ENCODE peak calls at places on chromosome 1, in six cellular contexts. J is HAP-1, K is AG10803, B is psoas muscle, R is NT2/D1, X is aorta. Z is an unnamed sample.
A peak's percentile ranks its signal among the peaks of the same experiment; 100 is the strongest.

GRCh38 chr1:228799929-228800328 is 64.7 kb downstream of the RHOU start:
- DNase-seq in J (no peak), K (no peak), B (no peak), R (no peak), X (no peak), Z (no peak)

GRCh38 chr1:7596126-7596755 is 174.9 kb upstream of the VAMP3 start:
- DNase-seq in J (no peak), K (no peak), B (no peak), R (no peak), X (peak; percentile 29), Z (no peak)

GRCh38 chr1:31627301-31627929 is 9.9 kb downstream of the HCRTR1 start:
- DNase-seq in J (no peak), K (no peak), B (peak; percentile 91), R (no peak), X (peak; percentile 64), Z (no peak)

GRCh38 chr1:81554108-81554507 is 246.6 kb upstream of the ADGRL2 start:
- DNase-seq in J (no peak), K (no peak), B (no peak), R (no peak), X (no peak), Z (no peak)

GRCh38 chr1:169426174-169426716 is 1.0 kb downstream of the CCDC181 start:
- DNase-seq in J (no peak), K (no peak), B (no peak), R (no peak), X (no peak), Z (no peak)

GRCh38 chr1:173861731-173862145 is 6.1 kb downstream of the GAS5 start:
- DNase-seq in J (no peak), K (no peak), B (no peak), R (no peak), X (no peak), Z (no peak)

GRCh38 chr1:172946814-172947507 is 103.8 kb downstream of the TNFSF18 start:
- DNase-seq in J (no peak), K (peak; percentile 60), B (no peak), R (no peak), X (no peak), Z (no peak)

GRCh38 chr1:19682257-19682656 is 17.6 kb downstream of the HTR6 start:
- DNase-seq in J (no peak), K (peak; percentile 96), B (peak; percentile 17), R (no peak), X (no peak), Z (no peak)

GRCh38 chr1:111677604-111678003 is 58.0 kb downstream of the RAP1A start:
- DNase-seq in J (no peak), K (no peak), B (no peak), R (no peak), X (no peak), Z (no peak)
- H3K4me3 ChIP-seq in J (no peak overlapping the region), K (no peak overlapping the region), B (no peak overlapping the region), R (no peak overlapping the region), X (no peak overlapping the region), Z (no peak overlapping the region)

DNA sequence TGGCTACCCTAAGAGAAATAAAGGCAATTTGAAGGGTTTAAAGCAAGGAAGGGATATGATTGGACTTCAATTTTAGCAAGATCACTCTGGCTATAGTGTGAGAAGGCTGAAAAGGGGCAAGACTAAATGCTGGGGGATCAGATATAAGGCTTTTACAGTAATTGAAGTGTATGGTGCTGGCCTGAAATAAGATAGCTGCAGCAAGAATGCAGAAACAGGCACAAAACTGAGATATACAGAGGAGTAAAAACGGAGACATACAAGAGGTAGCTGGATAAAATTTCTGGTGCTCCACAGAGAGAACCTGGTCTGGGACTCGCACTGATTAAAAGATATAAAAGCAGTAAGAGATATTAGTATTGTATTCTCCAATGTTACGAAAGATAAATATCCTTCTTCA is 92.0 kb downstream of the DENND1B start:
- DNase-seq in J (no peak), K (no peak), B (no peak), R (no peak), X (no peak), Z (no peak)
- H3K4me3 ChIP-seq in J (no peak overlapping the region), K (no peak overlapping the region), B (no peak overlapping the region), R (no peak overlapping the region), X (no peak overlapping the region), Z (no peak overlapping the region)

DNA sequence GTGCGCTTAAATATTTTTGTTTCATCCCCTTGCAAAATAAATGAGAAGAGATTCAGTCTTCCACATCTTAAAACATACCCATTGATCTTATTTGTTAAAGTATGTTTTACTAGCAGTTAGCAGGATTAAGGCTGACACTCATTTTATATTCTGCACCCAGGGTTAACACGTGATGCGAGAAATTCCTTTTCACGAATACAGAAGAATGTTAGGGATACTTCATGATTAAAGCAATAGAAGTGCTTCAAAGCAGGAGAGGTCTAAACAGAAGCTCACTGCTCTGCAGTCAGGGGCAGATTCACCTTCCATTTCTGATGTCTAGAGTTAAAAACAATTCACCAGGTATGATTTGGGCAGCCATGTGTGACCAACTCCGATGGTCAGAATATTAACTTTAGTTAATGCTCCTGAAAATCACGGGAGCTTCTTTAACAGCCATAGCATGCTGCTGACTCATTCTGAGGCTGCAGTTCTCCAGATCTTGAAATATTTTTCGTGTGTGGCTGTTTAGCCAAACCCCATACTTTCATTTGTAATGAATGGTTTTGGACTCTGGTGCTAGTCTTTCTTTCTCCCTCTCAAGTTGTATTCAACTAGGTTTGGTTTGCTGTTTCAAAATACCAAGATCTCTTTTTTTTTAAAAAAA is 19.7 kb downstream of the BCAR3 start:
- DNase-seq in J (no peak), K (peak; percentile 86), B (no peak), R (no peak), X (no peak), Z (no peak)
- H3K4me3 ChIP-seq in J (no peak overlapping the region), K (peak overlapping the region; percentile 3), B (peak overlapping the region; percentile 11), R (no peak overlapping the region), X (no peak overlapping the region), Z (no peak overlapping the region)

DNA sequence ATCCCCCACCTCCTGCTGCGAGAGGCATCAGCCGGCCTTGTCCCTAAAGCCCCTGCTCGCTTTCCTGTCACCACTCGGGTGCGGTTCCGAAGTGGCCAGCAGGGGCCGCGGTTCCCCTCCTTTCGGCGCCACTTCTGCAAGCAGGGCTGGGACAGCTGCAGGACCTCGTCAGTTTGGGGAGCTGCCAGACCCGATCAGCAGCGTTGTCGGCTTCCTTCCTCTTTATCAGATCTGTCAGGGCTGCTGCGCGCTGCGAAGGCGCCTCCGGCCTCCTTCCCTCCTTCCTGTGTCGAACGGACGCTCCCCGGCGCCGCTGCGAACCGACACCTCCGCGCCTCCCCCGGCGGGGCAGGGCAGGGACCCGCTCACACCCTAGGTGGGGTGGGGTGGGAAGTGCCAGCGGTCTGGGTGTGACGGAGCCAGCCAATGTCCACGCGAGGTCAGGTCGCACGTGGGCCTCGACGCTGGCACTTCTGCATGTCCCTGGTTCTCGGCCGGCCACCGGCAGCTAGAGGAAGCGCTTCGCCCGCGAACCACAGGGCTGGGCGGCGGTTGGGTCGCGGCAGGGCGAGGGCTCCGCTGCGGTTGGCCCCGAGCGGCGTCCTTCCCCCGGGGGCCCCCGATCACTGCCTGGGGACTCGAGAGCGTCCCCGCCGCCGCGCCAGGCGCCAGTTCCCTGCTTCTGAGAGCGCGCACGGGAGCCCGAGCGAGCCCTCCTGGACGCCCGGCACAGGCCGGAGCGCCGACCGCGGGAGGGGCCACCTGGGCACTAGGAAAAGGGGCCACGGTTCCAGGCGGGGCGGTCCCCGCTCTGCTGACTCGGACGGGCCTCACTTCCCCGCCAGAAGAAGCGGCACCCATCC is 81.8 kb downstream of the RUNX3 start:
- DNase-seq in J (peak; percentile 79), K (peak; percentile 86), B (peak; percentile 95), R (peak; percentile 91), X (peak; percentile 95), Z (peak; percentile 91)
- H3K4me3 ChIP-seq in J (peak overlapping the region; percentile 39), K (peak overlapping the region; percentile 55), B (peak overlapping the region; percentile 68), R (peak overlapping the region; percentile 75), X (peak overlapping the region; percentile 14), Z (peak overlapping the region; percentile 70)

GRCh38 chr1:1068077-1068373 is 6.1 kb downstream of the RNF223 start:
- DNase-seq in J (no peak), K (no peak), B (no peak), R (no peak), X (no peak), Z (no peak)

GRCh38 chr1:1069711-1070676 is 4.1 kb downstream of the RNF223 start:
- DNase-seq in J (no peak), K (no peak), B (no peak), R (no peak), X (no peak), Z (no peak)

GRCh38 chr1:1069061-1069710 is 4.9 kb downstream of the RNF223 start:
- DNase-seq in J (peak; percentile 71), K (no peak), B (peak; percentile 82), R (peak; percentile 57), X (peak; percentile 66), Z (peak; percentile 100)

GRCh38 chr1:1067284-1068076 is 6.6 kb downstream of the RNF223 start:
- DNase-seq in J (no peak), K (no peak), B (no peak), R (no peak), X (no peak), Z (no peak)

DNA sequence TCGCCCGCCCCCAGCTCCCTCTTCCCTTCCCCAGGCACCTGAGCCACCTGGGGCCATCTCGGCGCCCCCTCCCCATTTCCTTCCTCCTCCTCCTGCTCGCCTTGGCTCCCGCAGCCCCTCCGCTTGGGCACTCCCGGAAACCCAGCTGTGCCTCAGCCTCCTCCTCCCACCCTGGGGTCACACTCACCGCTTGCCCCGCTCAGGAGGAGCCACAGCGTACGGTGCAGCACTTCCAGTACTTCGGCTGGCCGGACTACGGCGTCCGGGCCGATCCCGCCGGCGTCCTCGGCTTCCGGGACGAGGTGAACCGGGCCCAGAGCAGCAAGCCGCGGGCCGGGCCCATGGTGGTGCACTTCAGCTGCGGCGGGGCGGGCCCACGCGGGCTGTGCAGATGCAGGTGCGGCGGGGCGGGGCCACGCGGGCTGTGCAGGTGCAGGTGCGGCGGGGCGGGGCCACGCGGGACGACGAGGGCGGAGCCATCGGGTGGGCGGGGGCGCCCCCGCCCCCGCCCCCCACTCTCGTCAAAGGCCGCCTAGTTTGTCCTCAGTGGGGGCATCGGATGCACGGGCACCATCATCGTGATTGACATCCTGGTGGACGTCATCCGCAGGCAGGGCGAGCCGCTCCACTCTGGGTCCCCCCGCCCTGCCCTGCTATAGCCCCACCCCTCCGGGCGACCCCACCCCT is 5.6 kb downstream of the RNF223 start:
- DNase-seq in J (peak; percentile 42), K (no peak), B (no peak), R (no peak), X (no peak), Z (no peak)
- H3K4me3 ChIP-seq in J (peak overlapping the region; percentile 47), K (peak overlapping the region; percentile 69), B (peak overlapping the region; percentile 60), R (peak overlapping the region; percentile 4), X (no peak overlapping the region), Z (peak overlapping the region; percentile 80)

GRCh38 chr1:108601708-108602410 is 42.0 kb downstream of the EEIG2 start:
- DNase-seq in J (no peak), K (peak; percentile 21), B (no peak), R (no peak), X (no peak), Z (no peak)

GRCh38 chr1:108598340-108598739 is 38.4 kb downstream of the EEIG2 start:
- DNase-seq in J (no peak), K (no peak), B (no peak), R (no peak), X (no peak), Z (no peak)

GRCh38 chr1:108597041-108597440 is 37.1 kb downstream of the EEIG2 start:
- DNase-seq in J (no peak), K (no peak), B (no peak), R (no peak), X (no peak), Z (no peak)

GRCh38 chr1:108595510-108595909 is 35.6 kb downstream of the EEIG2 start:
- DNase-seq in J (no peak), K (peak; percentile 70), B (no peak), R (no peak), X (no peak), Z (no peak)

GRCh38 chr1:108600504-108600903 is 40.6 kb downstream of the EEIG2 start:
- DNase-seq in J (no peak), K (no peak), B (no peak), R (no peak), X (no peak), Z (no peak)
- H3K4me3 ChIP-seq in J (no peak overlapping the region), K (no peak overlapping the region), B (peak overlapping the region; percentile 41), R (no peak overlapping the region), X (no peak overlapping the region), Z (no peak overlapping the region)